ENCODE peak calls at places on chromosomes 3 and 15, in ten cellular contexts. E, A, J, G, F, L, I, P, D and V are unnamed samples.

GRCh38 chr15:30649952-30650929 is 24.3 kb downstream of the ARHGAP11B start:
- DNase-seq in G (peak), I (no peak), P (peak), A (no peak), L (no peak), E (peak), J (no peak), F (no peak), D (peak), V (peak)

GRCh38 chr3:194091141-194091540 is 44.8 kb upstream of the HES1 start:
- DNase-seq in J (no peak), G (peak), P (no peak), I (no peak), A (no peak), E (peak), D (no peak), F (no peak), L (no peak), V (peak)

GRCh38 chr3:27575509-27575908 is 91.3 kb upstream of the SLC4A7 start:
- DNase-seq in E (no peak), G (peak), I (no peak), L (no peak), P (no peak), D (no peak), J (no peak), F (no peak), A (no peak), V (no peak)

GRCh38 chr3:123412076-123412475 is 36.8 kb downstream of the ADCY5 start:
- DNase-seq in L (no peak), A (no peak), I (no peak), E (no peak), P (no peak), D (no peak), F (no peak), J (no peak), G (no peak), V (no peak)

GRCh38 chr15:90059208-90059985 is 42.9 kb downstream of the IDH2 start:
- DNase-seq in E (no peak), G (no peak), P (peak), D (peak), A (no peak), F (peak), I (peak), L (peak), J (peak), V (peak)

GRCh38 chr3:61989681-61990080 is 383.7 kb downstream of the FEZF2 start:
- DNase-seq in L (no peak), A (no peak), F (no peak), G (no peak), J (no peak), I (no peak), D (no peak), E (no peak), P (no peak), V (no peak)

GRCh38 chr3:182058488-182058887 is 346.8 kb downstream of the SOX2 start:
- DNase-seq in A (no peak), P (no peak), E (no peak), G (no peak), L (no peak), J (no peak), I (no peak), D (no peak), F (no peak), V (peak)

GRCh38 chr15:40258544-40258943 is 19.7 kb downstream of the PAK6 start:
- DNase-seq in F (no peak), G (no peak), J (no peak), E (no peak), D (no peak), P (no peak), L (no peak), A (no peak), I (no peak), V (no peak)

GRCh38 chr3:28328188-28329151 is 20.1 kb upstream of the ZCWPW2 start:
- DNase-seq in L (no peak), F (peak), D (peak), A (peak), I (no peak), J (no peak), G (peak), P (peak), E (peak), V (peak)

GRCh38 chr3:55169608-55170010 is 241.8 kb upstream of the LRTM1 start:
- DNase-seq in A (no peak), L (no peak), E (peak), F (no peak), I (no peak), D (no peak), J (no peak), P (no peak), G (peak), V (no peak)

GRCh38 chr15:69595009-69595825 is 142.6 kb downstream of the RPLP1 start:
- DNase-seq in G (no peak), I (no peak), E (no peak), D (no peak), L (peak), F (no peak), P (no peak), J (peak), A (peak), V (no peak)

GRCh38 chr3:112813723-112814171 is 32.9 kb downstream of the CD200R1L start:
- DNase-seq in F (no peak), G (peak), D (peak), P (peak), J (peak), L (no peak), I (no peak), E (peak), A (no peak), V (no peak)

GRCh38 chr15:85623648-85624047 is 171.1 kb downstream of the KLHL25 start:
- DNase-seq in G (peak), P (no peak), F (no peak), D (no peak), E (peak), L (no peak), J (no peak), I (no peak), A (no peak), V (no peak)

GRCh38 chr15:31869640-31870335 is 160.5 kb upstream of the CHRNA7 start:
- DNase-seq in P (no peak), E (no peak), L (no peak), D (no peak), F (no peak), G (peak), J (peak), I (no peak), A (no peak), V (no peak)

GRCh38 chr15:40274350-40275274 is 8.3 kb downstream of the ANKRD63 start:
- DNase-seq in A (peak), L (peak), D (peak), F (peak), G (peak), J (peak), P (peak), E (peak), I (peak), V (peak)

GRCh38 chr15:51621917-51622268 is 678 bp downstream of the DMXL2 start:
- DNase-seq in P (peak), G (peak), F (peak), I (no peak), D (peak), A (peak), J (peak), E (peak), L (peak), V (peak)

GRCh38 chr3:128706171-128706570 is 19.8 kb upstream of the RAB7A start:
- DNase-seq in G (no peak), L (no peak), I (no peak), P (no peak), D (no peak), A (no peak), E (no peak), J (no peak), F (no peak), V (peak)

GRCh38 chr15:93523490-93523889 is 434.5 kb upstream of the RGMA start:
- DNase-seq in J (no peak), P (no peak), E (no peak), A (no peak), I (no peak), L (no peak), D (no peak), F (no peak), G (peak), V (no peak)

GRCh38 chr3:108008931-108009635 is 81.7 kb downstream of the CD47 start:
- DNase-seq in L (no peak), A (no peak), D (no peak), J (no peak), F (no peak), I (no peak), P (peak), E (peak), G (peak), V (no peak)

GRCh38 chr15:64148168-64148567 is 3.4 kb upstream of the SNX22 start:
- DNase-seq in E (no peak), J (no peak), P (no peak), F (no peak), I (no peak), G (no peak), L (peak), D (no peak), A (no peak), V (no peak)

GRCh38 chr3:122929188-122929465 is 98.4 kb downstream of the SEMA5B start:
- DNase-seq in G (no peak), L (no peak), P (no peak), D (no peak), E (no peak), I (no peak), A (no peak), F (no peak), J (no peak), V (no peak)

GRCh38 chr3:150635076-150635475 is 32.0 kb downstream of the SELENOT start:
- DNase-seq in I (no peak), P (no peak), F (no peak), J (no peak), L (no peak), E (no peak), A (no peak), D (no peak), G (no peak), V (no peak)

GRCh38 chr3:27040674-27041073 is 328.5 kb downstream of the NEK10 start:
- DNase-seq in J (no peak), I (no peak), E (no peak), G (no peak), A (no peak), L (no peak), F (no peak), D (no peak), P (no peak), V (peak)

GRCh38 chr15:90959894-90960293 is 5.2 kb downstream of the RCCD1 start:
- DNase-seq in F (no peak), P (no peak), A (no peak), G (no peak), I (no peak), L (peak), E (peak), D (no peak), J (no peak), V (no peak)

GRCh38 chr15:57751177-57751800 is 44.8 kb downstream of the POLR2M start:
- DNase-seq in G (peak), P (peak), D (peak), J (no peak), A (peak), L (no peak), I (no peak), E (peak), F (no peak), V (peak)

GRCh38 chr3:31142543-31142942 is 248.1 kb upstream of the GADL1 start:
- DNase-seq in L (no peak), G (no peak), F (no peak), P (no peak), E (no peak), A (no peak), I (no peak), J (no peak), D (no peak), V (no peak)

GRCh38 chr3:31137718-31138465 is 243.4 kb upstream of the GADL1 start:
- DNase-seq in D (no peak), G (no peak), E (no peak), F (no peak), J (no peak), I (no peak), L (no peak), P (no peak), A (no peak), V (peak)

GRCh38 chr3:31140470-31140869 is 246.0 kb upstream of the GADL1 start:
- DNase-seq in E (no peak), F (no peak), P (no peak), L (no peak), A (no peak), I (no peak), G (no peak), D (no peak), J (no peak), V (no peak)

GRCh38 chr3:31145062-31145461 is 250.6 kb upstream of the GADL1 start:
- DNase-seq in I (no peak), P (no peak), A (no peak), L (no peak), G (no peak), D (no peak), E (no peak), F (no peak), J (no peak), V (no peak)

GRCh38 chr3:31142139-31142538 is 247.7 kb upstream of the GADL1 start:
- DNase-seq in D (no peak), G (no peak), J (no peak), F (no peak), P (no peak), I (no peak), A (no peak), E (no peak), L (no peak), V (peak)
- H3K4me3 ChIP-seq in D (no peak), G (no peak), J (no peak), F (no peak), P (no peak), I (no peak), A (no peak), E (no peak), L (no peak), V (no peak)

GRCh38 chr3:134371542-134372324 is 2.5 kb downstream of the AMOTL2 start:
- DNase-seq in F (no peak), L (no peak), I (no peak), A (no peak), G (peak), J (no peak), D (no peak), E (peak), P (no peak), V (no peak)
- H3K4me3 ChIP-seq in F (no peak), L (no peak), I (peak), A (peak), G (peak), J (no peak), D (no peak), E (peak), P (no peak), V (peak)

GRCh38 chr15:98776607-98777281 is 128.4 kb downstream of the IGF1R start:
- DNase-seq in E (peak), J (peak), L (peak), I (no peak), G (peak), F (peak), P (peak), D (no peak), A (peak), V (peak)
- H3K4me3 ChIP-seq in E (no peak), J (no peak), L (no peak), I (no peak), G (no peak), F (no peak), P (peak), D (no peak), A (no peak), V (no peak)

DNA sequence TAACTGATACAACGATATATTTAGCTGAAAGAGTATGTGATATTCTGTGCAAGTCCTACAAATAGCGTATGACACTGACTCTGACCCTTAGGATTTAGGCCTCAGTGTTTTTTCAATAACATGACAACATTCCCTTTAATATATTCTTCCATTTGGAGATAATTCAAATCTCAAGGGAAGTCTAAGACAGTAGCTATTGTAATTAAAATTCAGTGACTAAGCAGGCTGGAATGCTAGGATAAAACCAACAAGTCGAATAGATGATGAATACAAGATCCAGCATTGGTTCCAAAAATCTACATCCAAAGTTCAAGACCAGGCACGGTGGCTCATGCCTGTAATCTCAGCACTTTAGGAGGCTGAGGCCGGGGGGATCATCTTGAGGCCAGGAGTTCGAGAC is 56.2 kb downstream of the QTRT2 start:
- DNase-seq in F (no peak), E (no peak), J (no peak), L (no peak), D (no peak), P (no peak), A (no peak), I (no peak), G (peak), V (peak)
- H3K4me3 ChIP-seq in F (no peak), E (no peak), J (no peak), L (no peak), D (no peak), P (no peak), A (no peak), I (no peak), G (no peak), V (no peak)

GRCh38 chr15:101091080-101092017 is 160.5 kb downstream of the CHSY1 start:
- DNase-seq in L (peak), F (no peak), I (no peak), G (peak), P (no peak), J (peak), D (no peak), A (no peak), E (peak), V (no peak)
- H3K4me3 ChIP-seq in L (no peak), F (no peak), I (no peak), G (no peak), P (no peak), J (no peak), D (no peak), A (no peak), E (no peak), V (no peak)

GRCh38 chr15:35306361-35306981 is 221.4 kb upstream of the NANOGP8 start:
- DNase-seq in I (no peak), A (peak), D (no peak), G (peak), F (no peak), E (peak), L (no peak), P (peak), J (no peak), V (peak)
- H3K4me3 ChIP-seq in I (no peak), A (no peak), D (no peak), G (no peak), F (no peak), E (no peak), L (no peak), P (no peak), J (no peak), V (no peak)

GRCh38 chr3:115098354-115099073 is 48.6 kb downstream of the ZBTB20 start:
- DNase-seq in A (no peak), F (no peak), I (no peak), G (no peak), L (no peak), D (no peak), P (no peak), J (no peak), E (no peak), V (no peak)
- H3K4me3 ChIP-seq in A (no peak), F (no peak), I (peak), G (no peak), L (no peak), D (no peak), P (no peak), J (no peak), E (no peak), V (no peak)

GRCh38 chr15:97234841-97235240 is 725.7 kb upstream of the ARRDC4 start:
- DNase-seq in L (no peak), F (no peak), E (no peak), A (no peak), I (no peak), J (no peak), D (no peak), P (no peak), G (no peak), V (no peak)

GRCh38 chr15:97235285-97235985 is 725.1 kb upstream of the ARRDC4 start:
- DNase-seq in A (peak), E (peak), J (peak), I (no peak), L (peak), F (peak), P (peak), G (peak), D (peak), V (peak)
- H3K4me3 ChIP-seq in A (no peak), E (peak), J (no peak), I (peak), L (no peak), F (no peak), P (no peak), G (no peak), D (no peak), V (no peak)

GRCh38 chr3:41205591-41205990 is 6.3 kb downstream of the CTNNB1 start:
- DNase-seq in F (no peak), A (no peak), P (no peak), I (no peak), J (no peak), L (no peak), D (no peak), G (no peak), E (no peak), V (no peak)

GRCh38 chr3:41202075-41202833 is 2.9 kb downstream of the CTNNB1 start:
- DNase-seq in G (no peak), A (no peak), E (no peak), I (no peak), L (no peak), J (no peak), D (peak), P (peak), F (no peak), V (no peak)

GRCh38 chr3:41200669-41201021 is 1.3 kb downstream of the CTNNB1 start:
- DNase-seq in G (peak), L (peak), A (peak), I (no peak), J (peak), E (peak), P (peak), D (peak), F (peak), V (peak)

GRCh38 chr3:41204369-41204768 is 5.1 kb downstream of the CTNNB1 start:
- DNase-seq in L (no peak), A (no peak), F (no peak), G (no peak), I (no peak), J (no peak), D (no peak), E (no peak), P (no peak), V (no peak)

DNA sequence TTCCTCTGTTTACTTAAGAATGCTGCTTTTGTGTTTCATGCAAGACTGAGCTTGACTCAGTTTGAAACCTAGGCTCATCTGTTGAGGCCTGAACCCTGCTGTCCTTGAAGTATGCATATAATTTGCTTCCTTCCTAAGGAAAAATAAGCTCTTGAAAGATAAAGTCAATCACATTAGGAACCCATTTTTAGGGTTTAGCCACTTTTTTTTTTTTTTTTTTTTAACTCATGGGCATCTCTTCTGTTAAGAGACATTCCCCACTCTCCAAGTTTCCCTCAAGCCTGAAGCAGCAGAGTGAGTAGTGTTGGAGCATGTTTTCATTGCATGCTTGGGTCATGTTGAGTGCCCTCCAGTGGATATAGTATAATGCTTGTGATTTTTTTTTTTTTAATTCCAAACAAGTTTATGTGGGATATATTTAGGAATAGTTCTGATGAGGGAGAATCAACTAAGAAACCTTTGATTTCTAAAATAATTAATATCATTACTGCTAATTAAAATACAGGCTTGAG is 3.6 kb downstream of the CTNNB1 start:
- DNase-seq in L (no peak), I (no peak), P (peak), G (peak), A (peak), D (peak), F (no peak), E (peak), J (peak), V (peak)
- H3K4me3 ChIP-seq in L (no peak), I (peak), P (peak), G (no peak), A (peak), D (peak), F (peak), E (no peak), J (no peak), V (peak)